ENCODE peak calls at places on chromosomes 1 and 21, in six cellular contexts. One of them, this sample, is unnamed.
A peak's percentile ranks its signal among the peaks of the same experiment; 100 is the strongest.

GRCh38 chr1:194342484-194343262 is 1156.3 kb upstream of the B3GALT2 start:
- DNase-seq in effector memory CD4-positive, alpha-beta T cell: no peak
- DNase-seq in brain microvascular endothelial cell: no peak
- DNase-seq in CD8-positive, alpha-beta memory T cell: no peak
- DNase-seq in esophagus squamous epithelium: no peak
- DNase-seq in foreskin keratinocyte: no peak
- DNase-seq in this sample: no peak

GRCh38 chr1:100177295-100178042 is 587 bp downstream of the LRRC39 start:
- DNase-seq in foreskin keratinocyte: no peak
- DNase-seq in effector memory CD4-positive, alpha-beta T cell: no peak
- DNase-seq in esophagus squamous epithelium: no peak
- DNase-seq in brain microvascular endothelial cell: no peak
- DNase-seq in CD8-positive, alpha-beta memory T cell: no peak
- DNase-seq in this sample: no peak

GRCh38 chr21:35309316-35309715 is 260.2 kb upstream of the RUNX1 start:
- DNase-seq in esophagus squamous epithelium: no peak
- DNase-seq in effector memory CD4-positive, alpha-beta T cell: no peak
- DNase-seq in brain microvascular endothelial cell: no peak
- DNase-seq in foreskin keratinocyte: no peak
- DNase-seq in CD8-positive, alpha-beta memory T cell: no peak
- DNase-seq in this sample: no peak

GRCh38 chr1:200415693-200416593 is 6.1 kb upstream of the ZNF281 start:
- DNase-seq in esophagus squamous epithelium: no peak
- DNase-seq in CD8-positive, alpha-beta memory T cell: no peak
- DNase-seq in effector memory CD4-positive, alpha-beta T cell: no peak
- DNase-seq in brain microvascular endothelial cell: peak; percentile 97
- DNase-seq in foreskin keratinocyte: peak; percentile 95
- DNase-seq in this sample: no peak

GRCh38 chr1:31576743-31577455 is 584 bp downstream of the TINAGL1 start:
- DNase-seq in effector memory CD4-positive, alpha-beta T cell: no peak
- DNase-seq in foreskin keratinocyte: no peak
- DNase-seq in brain microvascular endothelial cell: no peak
- DNase-seq in esophagus squamous epithelium: no peak
- DNase-seq in CD8-positive, alpha-beta memory T cell: no peak
- DNase-seq in this sample: no peak

GRCh38 chr1:9004731-9005708 is 21.2 kb downstream of the SLC2A7 start:
- DNase-seq in effector memory CD4-positive, alpha-beta T cell: peak; percentile 39
- DNase-seq in CD8-positive, alpha-beta memory T cell: peak; percentile 54
- DNase-seq in esophagus squamous epithelium: peak; percentile 30
- DNase-seq in foreskin keratinocyte: no peak
- DNase-seq in brain microvascular endothelial cell: peak; percentile 82
- DNase-seq in this sample: peak; percentile 81

GRCh38 chr1:37360011-37360410 is 114.4 kb upstream of the ZC3H12A start:
- DNase-seq in brain microvascular endothelial cell: no peak
- DNase-seq in CD8-positive, alpha-beta memory T cell: no peak
- DNase-seq in effector memory CD4-positive, alpha-beta T cell: no peak
- DNase-seq in foreskin keratinocyte: no peak
- DNase-seq in esophagus squamous epithelium: no peak
- DNase-seq in this sample: no peak

GRCh38 chr1:179127163-179127895 is 45.5 kb downstream of the TOR3A start:
- DNase-seq in foreskin keratinocyte: no peak
- DNase-seq in CD8-positive, alpha-beta memory T cell: no peak
- DNase-seq in brain microvascular endothelial cell: no peak
- DNase-seq in effector memory CD4-positive, alpha-beta T cell: no peak
- DNase-seq in esophagus squamous epithelium: no peak
- DNase-seq in this sample: no peak

GRCh38 chr1:221217029-221217428 is 337.8 kb downstream of the HLX start:
- DNase-seq in esophagus squamous epithelium: no peak
- DNase-seq in brain microvascular endothelial cell: no peak
- DNase-seq in foreskin keratinocyte: no peak
- DNase-seq in CD8-positive, alpha-beta memory T cell: no peak
- DNase-seq in effector memory CD4-positive, alpha-beta T cell: no peak
- DNase-seq in this sample: no peak

GRCh38 chr1:29650476-29650875 is 414.2 kb downstream of the PTPRU start:
- DNase-seq in effector memory CD4-positive, alpha-beta T cell: no peak
- DNase-seq in brain microvascular endothelial cell: no peak
- DNase-seq in CD8-positive, alpha-beta memory T cell: no peak
- DNase-seq in esophagus squamous epithelium: no peak
- DNase-seq in foreskin keratinocyte: no peak
- DNase-seq in this sample: no peak

GRCh38 chr1:1950940-1951339 is 31.9 kb upstream of the TMEM52 start:
- DNase-seq in esophagus squamous epithelium: no peak
- DNase-seq in foreskin keratinocyte: no peak
- DNase-seq in effector memory CD4-positive, alpha-beta T cell: no peak
- DNase-seq in brain microvascular endothelial cell: no peak
- DNase-seq in CD8-positive, alpha-beta memory T cell: no peak
- DNase-seq in this sample: no peak

GRCh38 chr1:236425031-236425663 is 31.1 kb downstream of the EDARADD start:
- DNase-seq in esophagus squamous epithelium: no peak
- DNase-seq in effector memory CD4-positive, alpha-beta T cell: no peak
- DNase-seq in CD8-positive, alpha-beta memory T cell: peak; percentile 7
- DNase-seq in brain microvascular endothelial cell: no peak
- DNase-seq in foreskin keratinocyte: no peak
- DNase-seq in this sample: no peak

GRCh38 chr1:164033782-164034181 is 525.2 kb upstream of the PBX1 start:
- DNase-seq in esophagus squamous epithelium: no peak
- DNase-seq in effector memory CD4-positive, alpha-beta T cell: no peak
- DNase-seq in CD8-positive, alpha-beta memory T cell: no peak
- DNase-seq in foreskin keratinocyte: no peak
- DNase-seq in brain microvascular endothelial cell: no peak
- DNase-seq in this sample: no peak

GRCh38 chr1:76726251-76726650 is 141.0 kb upstream of the ST6GALNAC5 start:
- DNase-seq in effector memory CD4-positive, alpha-beta T cell: no peak
- DNase-seq in foreskin keratinocyte: no peak
- DNase-seq in esophagus squamous epithelium: no peak
- DNase-seq in brain microvascular endothelial cell: no peak
- DNase-seq in CD8-positive, alpha-beta memory T cell: no peak
- DNase-seq in this sample: no peak

GRCh38 chr1:41322835-41323234 is 38.4 kb upstream of the FOXO6 start:
- DNase-seq in esophagus squamous epithelium: no peak
- DNase-seq in brain microvascular endothelial cell: no peak
- DNase-seq in CD8-positive, alpha-beta memory T cell: peak; percentile 19
- DNase-seq in foreskin keratinocyte: no peak
- DNase-seq in effector memory CD4-positive, alpha-beta T cell: no peak
- DNase-seq in this sample: peak; percentile 27

GRCh38 chr1:19644422-19644760 is 280 bp downstream of the NBL1 start:
- DNase-seq in CD8-positive, alpha-beta memory T cell: no peak
- DNase-seq in effector memory CD4-positive, alpha-beta T cell: no peak
- DNase-seq in brain microvascular endothelial cell: no peak
- DNase-seq in foreskin keratinocyte: no peak
- DNase-seq in esophagus squamous epithelium: no peak
- DNase-seq in this sample: no peak

GRCh38 chr21:28336299-28336698 is 656.4 kb downstream of the LTN1 start:
- DNase-seq in esophagus squamous epithelium: no peak
- DNase-seq in foreskin keratinocyte: peak; percentile 6
- DNase-seq in CD8-positive, alpha-beta memory T cell: no peak
- DNase-seq in effector memory CD4-positive, alpha-beta T cell: no peak
- DNase-seq in brain microvascular endothelial cell: peak; percentile 60
- DNase-seq in this sample: no peak

GRCh38 chr1:25879675-25880074 is 4.2 kb upstream of the PAQR7 start:
- DNase-seq in foreskin keratinocyte: no peak
- DNase-seq in brain microvascular endothelial cell: no peak
- DNase-seq in CD8-positive, alpha-beta memory T cell: no peak
- DNase-seq in effector memory CD4-positive, alpha-beta T cell: no peak
- DNase-seq in esophagus squamous epithelium: no peak
- DNase-seq in this sample: no peak

GRCh38 chr1:98325646-98326441 is 335.7 kb upstream of the SNX7 start:
- DNase-seq in brain microvascular endothelial cell: peak; percentile 93
- DNase-seq in foreskin keratinocyte: peak; percentile 93
- DNase-seq in esophagus squamous epithelium: no peak
- DNase-seq in CD8-positive, alpha-beta memory T cell: no peak
- DNase-seq in effector memory CD4-positive, alpha-beta T cell: no peak
- DNase-seq in this sample: no peak

GRCh38 chr1:209653915-209654351 is 1.7 kb upstream of the LAMB3 start:
- DNase-seq in foreskin keratinocyte: peak; percentile 78
- DNase-seq in CD8-positive, alpha-beta memory T cell: no peak
- DNase-seq in esophagus squamous epithelium: no peak
- DNase-seq in brain microvascular endothelial cell: no peak
- DNase-seq in effector memory CD4-positive, alpha-beta T cell: no peak
- DNase-seq in this sample: no peak

GRCh38 chr1:209652121-209652742 is at the start of gene LAMB3:
- DNase-seq in CD8-positive, alpha-beta memory T cell: no peak
- DNase-seq in effector memory CD4-positive, alpha-beta T cell: no peak
- DNase-seq in esophagus squamous epithelium: no peak
- DNase-seq in brain microvascular endothelial cell: no peak
- DNase-seq in foreskin keratinocyte: peak; percentile 91
- DNase-seq in this sample: no peak

GRCh38 chr1:209655412-209655811 is 3.2 kb upstream of the LAMB3 start:
- DNase-seq in CD8-positive, alpha-beta memory T cell: no peak
- DNase-seq in foreskin keratinocyte: no peak
- DNase-seq in effector memory CD4-positive, alpha-beta T cell: no peak
- DNase-seq in esophagus squamous epithelium: no peak
- DNase-seq in brain microvascular endothelial cell: no peak
- DNase-seq in this sample: no peak

GRCh38 chr1:209651148-209651547 is 1.1 kb downstream of the LAMB3 start:
- DNase-seq in brain microvascular endothelial cell: peak; percentile 79
- DNase-seq in CD8-positive, alpha-beta memory T cell: no peak
- DNase-seq in esophagus squamous epithelium: no peak
- DNase-seq in foreskin keratinocyte: no peak
- DNase-seq in effector memory CD4-positive, alpha-beta T cell: no peak
- DNase-seq in this sample: no peak

GRCh38 chr1:209652873-209653401 is 712 bp upstream of the LAMB3 start:
- DNase-seq in effector memory CD4-positive, alpha-beta T cell: no peak
- DNase-seq in foreskin keratinocyte: peak; percentile 99
- DNase-seq in brain microvascular endothelial cell: peak; percentile 51
- DNase-seq in esophagus squamous epithelium: no peak
- DNase-seq in CD8-positive, alpha-beta memory T cell: no peak
- DNase-seq in this sample: no peak
- H3K27me3 ChIP-seq in effector memory CD4-positive, alpha-beta T cell: no peaks in the 10 kb centered on the region
- H3K27me3 ChIP-seq in foreskin keratinocyte: no peaks in the 10 kb centered on the region
- H3K27me3 ChIP-seq in brain microvascular endothelial cell: no peaks in the 10 kb centered on the region
- H3K27me3 ChIP-seq in esophagus squamous epithelium: no peaks in the 10 kb centered on the region
- H3K27me3 ChIP-seq in CD8-positive, alpha-beta memory T cell: no peaks in the 10 kb centered on the region
- H3K27me3 ChIP-seq in this sample: no peaks in the 10 kb centered on the region

GRCh38 chr1:23904748-23905357 is 8.3 kb downstream of the CNR2 start:
- DNase-seq in CD8-positive, alpha-beta memory T cell: no peak
- DNase-seq in brain microvascular endothelial cell: no peak
- DNase-seq in effector memory CD4-positive, alpha-beta T cell: no peak
- DNase-seq in esophagus squamous epithelium: no peak
- DNase-seq in foreskin keratinocyte: no peak
- DNase-seq in this sample: no peak
- H3K27me3 ChIP-seq in CD8-positive, alpha-beta memory T cell: no peaks in the 10 kb centered on the region
- H3K27me3 ChIP-seq in brain microvascular endothelial cell: peaks cover 29% of the 10 kb centered on the region
- H3K27me3 ChIP-seq in effector memory CD4-positive, alpha-beta T cell: peaks cover 3% of the 10 kb centered on the region
- H3K27me3 ChIP-seq in esophagus squamous epithelium: no peaks in the 10 kb centered on the region
- H3K27me3 ChIP-seq in foreskin keratinocyte: peaks cover 83% of the 10 kb centered on the region
- H3K27me3 ChIP-seq in this sample: no peaks in the 10 kb centered on the region

GRCh38 chr1:204292733-204293132 is 67.0 kb downstream of the PLEKHA6 start:
- DNase-seq in CD8-positive, alpha-beta memory T cell: no peak
- DNase-seq in esophagus squamous epithelium: no peak
- DNase-seq in brain microvascular endothelial cell: no peak
- DNase-seq in effector memory CD4-positive, alpha-beta T cell: no peak
- DNase-seq in foreskin keratinocyte: no peak
- DNase-seq in this sample: no peak
- H3K27me3 ChIP-seq in CD8-positive, alpha-beta memory T cell: peaks cover 4% of the 10 kb centered on the region
- H3K27me3 ChIP-seq in esophagus squamous epithelium: no peaks in the 10 kb centered on the region
- H3K27me3 ChIP-seq in brain microvascular endothelial cell: peaks cover 22% of the 10 kb centered on the region
- H3K27me3 ChIP-seq in effector memory CD4-positive, alpha-beta T cell: no peaks in the 10 kb centered on the region
- H3K27me3 ChIP-seq in foreskin keratinocyte: no peaks in the 10 kb centered on the region
- H3K27me3 ChIP-seq in this sample: no peaks in the 10 kb centered on the region

GRCh38 chr1:40311692-40312091 is 5.4 kb downstream of the COL9A2 start:
- DNase-seq in esophagus squamous epithelium: no peak
- DNase-seq in foreskin keratinocyte: no peak
- DNase-seq in brain microvascular endothelial cell: no peak
- DNase-seq in effector memory CD4-positive, alpha-beta T cell: no peak
- DNase-seq in CD8-positive, alpha-beta memory T cell: no peak
- DNase-seq in this sample: no peak

GRCh38 chr1:40310983-40311642 is 6.0 kb downstream of the COL9A2 start:
- DNase-seq in esophagus squamous epithelium: no peak
- DNase-seq in effector memory CD4-positive, alpha-beta T cell: no peak
- DNase-seq in brain microvascular endothelial cell: no peak
- DNase-seq in CD8-positive, alpha-beta memory T cell: no peak
- DNase-seq in foreskin keratinocyte: no peak
- DNase-seq in this sample: no peak

GRCh38 chr1:40313329-40313957 is 3.6 kb downstream of the COL9A2 start:
- DNase-seq in esophagus squamous epithelium: no peak
- DNase-seq in effector memory CD4-positive, alpha-beta T cell: no peak
- DNase-seq in brain microvascular endothelial cell: no peak
- DNase-seq in foreskin keratinocyte: no peak
- DNase-seq in CD8-positive, alpha-beta memory T cell: no peak
- DNase-seq in this sample: no peak

GRCh38 chr1:40313958-40314720 is 2.9 kb downstream of the COL9A2 start:
- DNase-seq in esophagus squamous epithelium: no peak
- DNase-seq in foreskin keratinocyte: no peak
- DNase-seq in brain microvascular endothelial cell: no peak
- DNase-seq in effector memory CD4-positive, alpha-beta T cell: no peak
- DNase-seq in CD8-positive, alpha-beta memory T cell: no peak
- DNase-seq in this sample: no peak

GRCh38 chr1:40312238-40313205 is 4.6 kb downstream of the COL9A2 start:
- DNase-seq in CD8-positive, alpha-beta memory T cell: no peak
- DNase-seq in brain microvascular endothelial cell: no peak
- DNase-seq in foreskin keratinocyte: no peak
- DNase-seq in effector memory CD4-positive, alpha-beta T cell: no peak
- DNase-seq in esophagus squamous epithelium: no peak
- DNase-seq in this sample: no peak
- H3K27me3 ChIP-seq in CD8-positive, alpha-beta memory T cell: peaks cover 5% of the 10 kb centered on the region
- H3K27me3 ChIP-seq in brain microvascular endothelial cell: peaks cover 21% of the 10 kb centered on the region
- H3K27me3 ChIP-seq in foreskin keratinocyte: peaks cover 22% of the 10 kb centered on the region
- H3K27me3 ChIP-seq in effector memory CD4-positive, alpha-beta T cell: peaks cover 5% of the 10 kb centered on the region
- H3K27me3 ChIP-seq in esophagus squamous epithelium: peaks cover 9% of the 10 kb centered on the region
- H3K27me3 ChIP-seq in this sample: no peaks in the 10 kb centered on the region

GRCh38 chr1:156881663-156882062 is 11.9 kb upstream of the PEAR1 start:
- DNase-seq in esophagus squamous epithelium: no peak
- DNase-seq in brain microvascular endothelial cell: no peak
- DNase-seq in effector memory CD4-positive, alpha-beta T cell: no peak
- DNase-seq in CD8-positive, alpha-beta memory T cell: no peak
- DNase-seq in foreskin keratinocyte: no peak
- DNase-seq in this sample: no peak
- H3K27me3 ChIP-seq in esophagus squamous epithelium: no peaks in the 10 kb centered on the region
- H3K27me3 ChIP-seq in brain microvascular endothelial cell: peaks cover 27% of the 10 kb centered on the region
- H3K27me3 ChIP-seq in effector memory CD4-positive, alpha-beta T cell: no peaks in the 10 kb centered on the region
- H3K27me3 ChIP-seq in CD8-positive, alpha-beta memory T cell: no peaks in the 10 kb centered on the region
- H3K27me3 ChIP-seq in foreskin keratinocyte: peaks cover 93% of the 10 kb centered on the region
- H3K27me3 ChIP-seq in this sample: no peaks in the 10 kb centered on the region

DNA sequence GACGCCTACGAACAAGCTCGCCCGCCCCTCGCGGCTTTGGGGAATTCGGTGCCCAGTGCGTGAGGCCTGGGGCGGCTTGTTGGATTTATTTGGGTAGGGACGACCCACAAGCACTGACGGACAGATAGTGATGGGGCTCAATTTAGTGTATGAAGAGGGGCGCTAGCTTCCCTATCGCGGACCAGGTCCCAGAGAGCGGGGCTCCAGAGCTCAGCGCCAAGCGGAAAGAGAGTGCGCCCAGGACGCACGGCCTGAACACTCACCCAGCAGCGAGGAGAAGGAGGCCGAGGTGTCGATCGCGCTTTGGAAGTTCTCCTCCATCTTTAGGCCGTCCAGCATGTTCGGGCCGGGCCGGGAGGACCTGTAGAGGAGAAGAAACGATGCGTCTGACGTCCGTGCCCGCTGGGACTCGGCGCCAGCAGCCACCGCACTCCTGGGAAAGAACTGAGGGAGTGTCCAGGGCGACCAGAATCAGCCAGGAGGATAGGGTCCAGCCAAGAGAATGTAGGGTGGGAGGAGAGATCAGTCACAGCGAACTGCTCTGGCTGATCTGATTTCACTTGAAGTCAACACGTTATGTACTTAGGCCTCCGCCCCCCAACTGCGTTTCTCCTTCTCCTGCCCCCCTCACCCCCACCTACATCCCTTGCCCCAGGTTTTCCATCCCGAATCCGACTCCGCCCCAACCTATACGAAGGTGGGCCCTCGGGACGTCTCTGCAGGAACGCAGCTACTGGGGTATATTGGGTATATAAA is 1.1 kb downstream of the LMX1A start:
- DNase-seq in foreskin keratinocyte: no peak
- DNase-seq in esophagus squamous epithelium: no peak
- DNase-seq in CD8-positive, alpha-beta memory T cell: no peak
- DNase-seq in brain microvascular endothelial cell: no peak
- DNase-seq in effector memory CD4-positive, alpha-beta T cell: no peak
- DNase-seq in this sample: no peak
- H3K27me3 ChIP-seq in foreskin keratinocyte: peaks cover 96% of the 10 kb centered on the region
- H3K27me3 ChIP-seq in esophagus squamous epithelium: peaks cover 53% of the 10 kb centered on the region
- H3K27me3 ChIP-seq in CD8-positive, alpha-beta memory T cell: peaks cover 35% of the 10 kb centered on the region
- H3K27me3 ChIP-seq in brain microvascular endothelial cell: peaks cover 78% of the 10 kb centered on the region
- H3K27me3 ChIP-seq in effector memory CD4-positive, alpha-beta T cell: peaks cover 34% of the 10 kb centered on the region
- H3K27me3 ChIP-seq in this sample: no peaks in the 10 kb centered on the region